ENCODE peak calls at places on chromosomes 4 and X, in ten cellular contexts. R, P, Q, W, D, H, O, B, K and T are unnamed samples.

GRCh38 chr4:65083076-65083475 is 587.2 kb downstream of the EPHA5 start:
- DNase-seq in R (no peak), P (no peak), Q (no peak), W (no peak), D (peak; percentile 93), H (no peak), O (no peak), B (no peak), K (no peak), T (no peak)

GRCh38 chr4:106478152-106478551 is 109.6 kb upstream of the GIMD1 start:
- DNase-seq in R (no peak), P (no peak), Q (no peak), W (no peak), D (no peak), H (no peak), O (no peak), B (no peak), K (no peak), T (peak; percentile 44)

GRCh38 chrX:115017455-115017854 is at the start of gene IL13RA2:
- DNase-seq in R (peak; percentile 34), P (no peak), Q (no peak), W (no peak), D (peak; percentile 27), H (no peak), O (no peak), B (no peak), K (no peak), T (no peak)

GRCh38 chrX:77493677-77494553 is 46.7 kb downstream of the FGF16 start:
- DNase-seq in R (peak; percentile 47), P (no peak), Q (peak; percentile 68), W (no peak), D (peak; percentile 94), H (no peak), O (no peak), B (no peak), K (no peak), T (peak; percentile 42)

GRCh38 chr4:173878701-173879100 is 348.7 kb upstream of the HAND2 start:
- DNase-seq in R (peak; percentile 19), P (no peak), Q (no peak), W (no peak), D (peak; percentile 87), H (no peak), O (no peak), B (no peak), K (no peak), T (no peak)

GRCh38 chr4:7466904-7467303 is 32.2 kb upstream of the PSAPL1 start:
- DNase-seq in R (no peak), P (no peak), Q (no peak), W (no peak), D (no peak), H (no peak), O (no peak), B (no peak), K (no peak), T (no peak)

GRCh38 chrX:102085706-102086105 is 39.8 kb upstream of the TCEAL2 start:
- DNase-seq in R (no peak), P (no peak), Q (peak; percentile 22), W (no peak), D (peak; percentile 18), H (no peak), O (no peak), B (no peak), K (no peak), T (no peak)

GRCh38 chr4:23484689-23485088 is 405.2 kb downstream of the PPARGC1A start:
- DNase-seq in R (no peak), P (no peak), Q (no peak), W (no peak), D (peak; percentile 58), H (no peak), O (no peak), B (no peak), K (no peak), T (no peak)

GRCh38 chr4:132642196-132642817 is 506.8 kb upstream of the PCDH10 start:
- DNase-seq in R (peak; percentile 9), P (no peak), Q (peak; percentile 37), W (no peak), D (peak; percentile 76), H (no peak), O (no peak), B (no peak), K (peak; percentile 13), T (peak; percentile 49)

GRCh38 chr4:83320548-83320947 is 14.1 kb downstream of the HPSE start:
- DNase-seq in R (peak; percentile 74), P (no peak), Q (peak; percentile 6), W (no peak), D (no peak), H (peak; percentile 29), O (peak; percentile 62), B (no peak), K (no peak), T (no peak)

GRCh38 chrX:150406559-150406958 is 43.4 kb downstream of the MAMLD1 start:
- DNase-seq in R (no peak), P (no peak), Q (no peak), W (no peak), D (no peak), H (no peak), O (no peak), B (no peak), K (no peak), T (no peak)

GRCh38 chrX:71941145-71941544 is 30.5 kb downstream of the NHSL2 start:
- DNase-seq in R (peak; percentile 61), P (no peak), Q (no peak), W (no peak), D (peak; percentile 51), H (no peak), O (no peak), B (no peak), K (no peak), T (no peak)

GRCh38 chrX:107970073-107970472 is 12.1 kb downstream of the TEX13B start:
- DNase-seq in R (no peak), P (no peak), Q (no peak), W (no peak), D (no peak), H (no peak), O (no peak), B (no peak), K (no peak), T (no peak)

GRCh38 chrX:44058339-44058738 is 85.1 kb upstream of the NDP start:
- DNase-seq in R (no peak), P (no peak), Q (no peak), W (no peak), D (no peak), H (no peak), O (no peak), B (no peak), K (no peak), T (no peak)

GRCh38 chr4:18935956-18936355 is 914.4 kb upstream of the LCORL start:
- DNase-seq in R (no peak), P (no peak), Q (no peak), W (no peak), D (peak; percentile 88), H (no peak), O (no peak), B (no peak), K (no peak), T (no peak)

GRCh38 chrX:65696613-65697012 is 29.2 kb downstream of the MSN start:
- DNase-seq in R (no peak), P (no peak), Q (peak; percentile 4), W (no peak), D (no peak), H (no peak), O (peak; percentile 3), B (no peak), K (no peak), T (no peak)

GRCh38 chr4:70496231-70496630 is 22.1 kb upstream of the AMTN start:
- DNase-seq in R (no peak), P (no peak), Q (no peak), W (no peak), D (no peak), H (no peak), O (no peak), B (no peak), K (no peak), T (no peak)